ENCODE peak calls at places on chromosomes 4 and X, in nine cellular contexts. Y is AG08395; W is RWPE1; C is RWPE2; Q is cardiac muscle cell; E is naive thymus-derived CD8-positive, alpha-beta T cell; I is mammary epithelial cell; K is endothelial cell; O is NAMALWA. D is an unnamed sample.

GRCh38 chrX:64642482-64642881 is 247.2 kb upstream of the MTMR8 start:
- DNase-seq in Q (no peak), I (no peak), E (no peak), C (no peak), W (no peak), K (peak; percentile 8), Y (no peak), O (peak; percentile 27), D (no peak)

GRCh38 chrX:145727476-145727875 is 90.2 kb upstream of the SLITRK2 start:
- DNase-seq in I (no peak), E (no peak), C (no peak), Q (no peak), K (no peak), W (no peak), Y (no peak), O (no peak), D (no peak)

GRCh38 chr4:8528713-8529112 is 51.5 kb upstream of the GPR78 start:
- DNase-seq in Q (peak; percentile 35), O (no peak), C (no peak), Y (no peak), K (no peak), W (no peak), E (no peak), I (peak; percentile 79), D (no peak)

GRCh38 chr4:168615294-168615693 is 118.4 kb downstream of the PALLD start:
- DNase-seq in C (no peak), Y (peak; percentile 62), Q (peak; percentile 74), K (no peak), I (no peak), W (no peak), E (no peak), O (no peak), D (no peak)

GRCh38 chr4:637536-637935 is 12.2 kb downstream of the PDE6B start:
- DNase-seq in W (no peak), E (no peak), O (no peak), Q (no peak), Y (no peak), K (no peak), I (no peak), C (peak; percentile 51), D (no peak)

GRCh38 chr4:7294176-7294756 is 101.9 kb downstream of the SORCS2 start:
- DNase-seq in E (no peak), C (no peak), Y (no peak), W (no peak), O (peak; percentile 38), I (no peak), K (no peak), Q (no peak), D (no peak)

GRCh38 chrX:139762400-139763183 is 54.6 kb upstream of the MCF2 start:
- DNase-seq in O (no peak), W (no peak), Q (peak; percentile 81), K (no peak), E (no peak), I (no peak), Y (no peak), C (no peak), D (no peak)

GRCh38 chr4:78654809-78655208 is 103.2 kb downstream of the ANXA3 start:
- DNase-seq in E (no peak), W (no peak), Y (peak; percentile 56), Q (peak; percentile 79), I (no peak), O (no peak), K (no peak), C (no peak), D (no peak)

GRCh38 chr4:53908661-53909078 is 155.7 kb downstream of the CHIC2 start:
- DNase-seq in O (peak; percentile 64), Q (peak; percentile 98), C (no peak), Y (peak; percentile 79), K (peak; percentile 19), E (no peak), W (peak; percentile 77), I (peak; percentile 86), D (no peak)

GRCh38 chrX:47316276-47317025 is 53.9 kb upstream of the ZNF157 start:
- DNase-seq in K (peak; percentile 7), W (no peak), Y (no peak), E (no peak), I (no peak), C (no peak), Q (peak; percentile 25), O (no peak), D (peak; percentile 24)

GRCh38 chrX:134520860-134521390 is 61.0 kb downstream of the HPRT1 start:
- DNase-seq in I (peak; percentile 50), E (no peak), W (peak; percentile 30), C (no peak), K (peak; percentile 32), O (peak; percentile 57), Y (peak; percentile 69), Q (peak; percentile 80), D (no peak)

GRCh38 chr4:5544762-5545161 is 163.6 kb downstream of the EVC2 start:
- DNase-seq in I (no peak), K (no peak), E (no peak), O (no peak), W (no peak), Q (no peak), Y (no peak), C (no peak), D (no peak)

GRCh38 chrX:15790766-15791380 is 589 bp downstream of the ZRSR2 start:
- DNase-seq in I (no peak), W (peak; percentile 0), Y (peak; percentile 10), E (no peak), O (no peak), C (no peak), K (no peak), Q (peak; percentile 3), D (no peak)

GRCh38 chrX:40085714-40086113 is 12.0 kb downstream of the BCOR start:
- DNase-seq in E (no peak), O (no peak), C (no peak), Y (no peak), I (no peak), Q (no peak), K (no peak), W (no peak), D (no peak)

GRCh38 chrX:107465932-107466620 is 16.6 kb downstream of the FRMPD3 start:
- DNase-seq in I (no peak), Q (no peak), K (no peak), W (no peak), E (no peak), C (no peak), O (no peak), Y (no peak), D (no peak)

GRCh38 chr4:65623509-65623908 is 46.8 kb downstream of the EPHA5 start:
- DNase-seq in K (no peak), Y (peak; percentile 28), I (peak; percentile 40), C (no peak), W (peak; percentile 26), O (no peak), E (no peak), Q (peak; percentile 26), D (no peak)

GRCh38 chr4:109559625-109559982 is 442 bp upstream of the MCUB start:
- DNase-seq in W (peak; percentile 38), I (no peak), O (no peak), Q (peak; percentile 60), K (peak; percentile 47), C (no peak), Y (peak; percentile 29), E (peak; percentile 29), D (no peak)

GRCh38 chrX:114924423-114924822 is 93.0 kb downstream of the IL13RA2 start:
- DNase-seq in Q (no peak), C (no peak), E (no peak), W (no peak), Y (no peak), O (no peak), K (no peak), I (no peak), D (no peak)

GRCh38 chr4:137998666-137999429 is 243.3 kb downstream of the SLC7A11 start:
- DNase-seq in O (no peak), I (no peak), Q (peak; percentile 30), W (no peak), Y (peak; percentile 70), K (no peak), C (no peak), E (no peak), D (no peak)

GRCh38 chrX:152819732-152820131 is 10.8 kb downstream of the CETN2 start:
- DNase-seq in C (no peak), I (peak; percentile 39), E (no peak), K (no peak), Y (peak; percentile 26), Q (peak; percentile 10), O (no peak), W (no peak), D (no peak)

GRCh38 chr4:7650606-7651400 is 216.1 kb upstream of the PSAPL1 start:
- DNase-seq in Y (no peak), C (peak; percentile 73), W (no peak), K (peak; percentile 42), I (peak; percentile 25), O (peak; percentile 44), Q (peak; percentile 17), E (no peak), D (no peak)

GRCh38 chrX:119427024-119427794 is 28.1 kb downstream of the SLC25A43 start:
- DNase-seq in I (no peak), Q (peak; percentile 55), W (no peak), O (peak; percentile 58), C (no peak), Y (peak; percentile 14), E (no peak), K (no peak), D (no peak)

GRCh38 chr4:62320612-62321011 is 1120.5 kb downstream of the ADGRL3 start:
- DNase-seq in Y (no peak), O (no peak), E (no peak), Q (no peak), C (no peak), K (no peak), I (no peak), W (no peak), D (no peak)

GRCh38 chr4:157992038-157992706 is 180.7 kb downstream of the GASK1B start:
- DNase-seq in E (no peak), O (peak; percentile 83), K (peak; percentile 62), I (peak; percentile 58), Y (peak; percentile 40), W (peak; percentile 27), C (no peak), Q (peak; percentile 92), D (peak; percentile 11)

GRCh38 chr4:70714061-70714468 is 7.7 kb upstream of the RUFY3 start:
- DNase-seq in C (no peak), W (no peak), I (no peak), E (no peak), K (no peak), Q (peak; percentile 29), Y (no peak), O (peak; percentile 37), D (no peak)

GRCh38 chr4:48499551-48500066 is 9.6 kb downstream of the ZAR1 start:
- DNase-seq in O (no peak), E (no peak), K (no peak), C (no peak), W (no peak), I (no peak), Y (no peak), Q (no peak), D (no peak)

GRCh38 chr4:30769093-30769492 is 48.9 kb downstream of the PCDH7 start:
- DNase-seq in I (no peak), K (peak; percentile 3), C (no peak), O (no peak), Q (no peak), Y (no peak), E (no peak), W (no peak), D (no peak)

GRCh38 chr4:138439143-138439581 is 197.0 kb upstream of the SLC7A11 start:
- DNase-seq in C (no peak), W (no peak), K (no peak), I (no peak), Q (no peak), E (no peak), O (no peak), Y (no peak), D (no peak)

GRCh38 chrX:8815460-8816065 is 14.4 kb upstream of the FAM9A start:
- DNase-seq in W (peak; percentile 55), Q (peak; percentile 54), O (peak; percentile 67), C (no peak), Y (peak; percentile 63), I (peak; percentile 33), K (peak; percentile 50), E (no peak), D (peak; percentile 27)

GRCh38 chr4:148998719-148999118 is 556.5 kb upstream of the NR3C2 start:
- DNase-seq in O (peak; percentile 47), E (no peak), Y (no peak), I (peak; percentile 0), K (peak; percentile 29), Q (peak; percentile 2), W (no peak), C (no peak), D (no peak)

GRCh38 chr4:139735381-139736256 is 70.0 kb downstream of the MGST2 start:
- DNase-seq in I (no peak), W (no peak), Y (peak; percentile 23), K (peak; percentile 63), C (no peak), Q (peak; percentile 43), E (peak; percentile 9), O (no peak), D (peak; percentile 49)

D was measured in progenitor cell of endocrine pancreas.